ENCODE peak calls at places on chromosomes 3 and 15, in nine cellular contexts. M, X, E, K, O, Y, I, B and W are unnamed samples.

GRCh38 chr3:123993818-123994217 is 1.9 kb upstream of the ROPN1 start:
- DNase-seq in B (no peak), E (no peak), O (no peak), K (no peak), X (no peak), M (no peak), Y (no peak), I (no peak), W (no peak)

GRCh38 chr3:58628823-58629562 is 37.6 kb downstream of the FAM3D start:
- DNase-seq in M (peak), X (peak), E (no peak), K (no peak), I (peak), Y (no peak), O (peak), B (peak), W (peak)

GRCh38 chr15:81256916-81257315 is 60.2 kb downstream of the IL16 start:
- DNase-seq in X (no peak), M (no peak), B (no peak), K (no peak), I (peak), E (no peak), O (no peak), Y (no peak), W (no peak)

GRCh38 chr15:60840703-60841411 is 361.9 kb upstream of the ICE2 start:
- DNase-seq in I (no peak), Y (no peak), X (no peak), K (no peak), B (no peak), M (no peak), O (no peak), E (no peak), W (no peak)

GRCh38 chr3:21670386-21670785 is 80.6 kb downstream of the ZNF385D start:
- DNase-seq in E (no peak), B (no peak), O (no peak), X (no peak), M (no peak), Y (no peak), I (no peak), K (no peak), W (no peak)

GRCh38 chr15:22851513-22851912 is 13.0 kb downstream of the NIPA2 start:
- DNase-seq in M (no peak), K (no peak), B (no peak), Y (no peak), E (no peak), X (no peak), O (no peak), I (no peak), W (no peak)

GRCh38 chr3:141465221-141465620 is 21.6 kb upstream of the RASA2 start:
- DNase-seq in X (no peak), B (no peak), O (no peak), E (no peak), I (no peak), Y (no peak), K (no peak), M (no peak), W (no peak)

GRCh38 chr3:58082047-58082446 is 73.8 kb downstream of the FLNB start:
- DNase-seq in I (peak), M (peak), X (no peak), B (no peak), Y (no peak), E (no peak), K (no peak), O (no peak), W (no peak)

GRCh38 chr15:74315626-74316025 is 51.8 kb downstream of the CYP11A1 start:
- DNase-seq in I (no peak), K (no peak), O (peak), M (no peak), Y (no peak), B (no peak), X (no peak), E (no peak), W (no peak)

GRCh38 chr15:63969652-63970421 is 76.4 kb downstream of the DAPK2 start:
- DNase-seq in B (no peak), X (no peak), E (no peak), K (peak), I (peak), O (peak), M (no peak), Y (no peak), W (peak)

GRCh38 chr15:51735211-51735610 is 2.2 kb downstream of the LYSMD2 start:
- DNase-seq in O (no peak), Y (no peak), E (no peak), B (no peak), K (no peak), I (no peak), X (no peak), M (no peak), W (no peak)
- TF ChIP-seq CTCF in O (no peak), Y (no peak), E (peak), B (no peak), K (no peak), I (no peak), X (no peak), M (no peak), W (no peak)

GRCh38 chr15:58546635-58547627 is 115.1 kb downstream of the LIPC start:
- DNase-seq in I (peak), O (peak), X (peak), E (peak), M (no peak), Y (no peak), K (peak), B (no peak), W (peak)
- TF ChIP-seq POLR2A in I (no peak), O (no peak), X (peak), E (no peak), M (no peak), Y (no peak), K (no peak), B (no peak), W (no peak)

GRCh38 chr3:71361346-71361745 is 222.2 kb downstream of the FOXP1 start:
- DNase-seq in O (no peak), E (no peak), X (no peak), K (no peak), M (no peak), I (no peak), Y (no peak), B (no peak), W (no peak)
- H3K4me3 ChIP-seq in O (no peak), E (no peak), X (no peak), K (no peak), M (no peak), I (no peak), Y (no peak), B (no peak), W (no peak)

DNA sequence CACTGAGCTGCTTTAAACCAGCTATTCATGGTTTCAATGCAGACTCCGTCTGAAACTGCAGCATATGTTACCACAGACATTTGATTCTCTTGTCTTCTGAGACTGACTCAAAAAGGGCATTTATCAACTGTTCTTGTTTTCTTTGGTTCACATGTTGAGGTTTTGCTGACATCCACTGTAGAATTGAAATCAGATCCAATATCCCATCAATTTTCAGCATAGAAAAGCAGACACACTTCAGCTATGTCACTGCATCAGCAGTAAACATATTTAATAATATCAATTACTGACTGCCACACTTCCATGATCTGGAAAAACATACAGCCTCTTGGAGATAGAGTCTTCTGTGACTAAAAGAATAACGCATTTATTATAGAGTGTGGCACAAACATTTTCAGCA is 659.4 kb downstream of the ROBO2 start:
- DNase-seq in O (no peak), E (no peak), M (no peak), K (no peak), B (no peak), Y (no peak), I (no peak), X (no peak), W (no peak)
- TF ChIP-seq CTCF in O (no peak), E (no peak), M (no peak), K (no peak), B (no peak), Y (no peak), I (no peak), X (no peak), W (no peak)

DNA sequence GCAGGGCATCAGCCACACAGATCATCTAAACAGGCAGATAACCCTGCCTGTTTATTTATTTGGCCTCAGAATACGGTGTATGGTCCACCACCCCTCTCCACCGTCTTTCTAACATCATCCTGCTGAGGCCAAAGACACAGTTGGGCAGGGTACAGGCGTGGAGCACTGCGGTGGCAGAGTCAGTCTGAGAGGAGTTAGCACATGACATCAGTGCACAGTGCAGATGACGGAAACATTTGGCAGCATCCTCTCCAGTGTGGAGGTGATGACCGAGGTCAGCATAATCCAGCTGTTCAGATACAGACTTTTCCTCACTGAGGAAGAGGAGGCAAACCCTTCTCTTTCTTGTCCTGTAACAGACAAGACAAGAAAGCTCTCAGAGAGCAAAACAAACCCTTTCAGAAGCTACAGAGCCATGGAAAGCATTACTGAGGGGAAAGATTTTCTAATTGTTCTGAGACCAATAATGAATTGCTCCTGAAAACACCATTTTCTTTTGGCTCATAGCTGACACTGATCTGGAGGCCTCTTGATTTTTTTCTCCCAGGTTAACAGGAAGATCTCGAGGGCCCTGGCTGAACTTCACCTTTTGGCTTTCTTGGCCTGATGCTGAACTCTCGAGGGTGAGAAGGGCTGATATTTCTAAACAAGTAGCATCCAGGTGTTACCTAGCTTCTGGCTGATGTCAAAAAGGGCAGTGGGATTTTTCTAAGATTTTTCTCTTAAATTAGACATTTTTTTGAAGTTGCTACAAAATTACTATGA is 20.1 kb upstream of the NFKBIZ start:
- DNase-seq in K (peak), Y (no peak), M (peak), I (no peak), O (peak), E (no peak), B (no peak), X (peak), W (peak)
- TF ChIP-seq POLR2A in K (no peak), Y (peak), M (peak), I (no peak), O (no peak), E (no peak), B (no peak), X (peak), W (no peak)

GRCh38 chr15:68411276-68411675 is 20.7 kb downstream of the ITGA11 start:
- DNase-seq in B (no peak), M (peak), K (no peak), E (no peak), X (no peak), Y (no peak), I (no peak), O (no peak), W (no peak)

GRCh38 chr15:68408971-68409370 is 23.0 kb downstream of the ITGA11 start:
- DNase-seq in B (no peak), K (no peak), X (no peak), I (no peak), E (no peak), Y (no peak), O (no peak), M (peak), W (no peak)

GRCh38 chr15:68408526-68408925 is 23.4 kb downstream of the ITGA11 start:
- DNase-seq in O (no peak), X (no peak), I (no peak), Y (no peak), E (no peak), M (peak), B (no peak), K (no peak), W (no peak)

GRCh38 chr15:68410466-68411200 is 21.3 kb downstream of the ITGA11 start:
- DNase-seq in I (no peak), Y (no peak), M (peak), O (no peak), K (no peak), B (no peak), E (no peak), X (no peak), W (no peak)

GRCh38 chr15:68409736-68410370 is 22.1 kb downstream of the ITGA11 start:
- DNase-seq in O (no peak), K (no peak), E (no peak), Y (no peak), I (no peak), B (no peak), X (no peak), M (peak), W (no peak)
- H3K4me3 ChIP-seq in O (no peak), K (no peak), E (no peak), Y (no peak), I (no peak), B (no peak), X (no peak), M (no peak), W (no peak)

GRCh38 chr15:68559342-68560310 is 19.2 kb upstream of the CORO2B start:
- DNase-seq in X (peak), B (peak), E (peak), K (peak), O (peak), I (peak), M (peak), Y (no peak), W (peak)
- TF ChIP-seq CTCF in X (peak), B (peak), E (peak), K (peak), O (peak), I (peak), M (peak), Y (peak), W (peak)

GRCh38 chr3:13479332-13479581 is 849 bp upstream of the HDAC11 start:
- DNase-seq in B (peak), E (peak), Y (no peak), X (peak), K (no peak), M (no peak), I (no peak), O (no peak), W (no peak)

GRCh38 chr3:13482106-13482690 is 2.1 kb downstream of the HDAC11 start:
- DNase-seq in M (no peak), K (no peak), E (no peak), X (no peak), O (no peak), Y (no peak), I (no peak), B (no peak), W (no peak)

GRCh38 chr3:13480340-13481318 is 523 bp downstream of the HDAC11 start:
- DNase-seq in K (peak), X (peak), O (peak), I (no peak), B (no peak), Y (no peak), E (peak), M (peak), W (peak)

GRCh38 chr3:13477946-13478345 is 2.2 kb upstream of the HDAC11 start:
- DNase-seq in M (no peak), X (no peak), B (no peak), O (no peak), E (no peak), I (no peak), Y (no peak), K (no peak), W (no peak)

DNA sequence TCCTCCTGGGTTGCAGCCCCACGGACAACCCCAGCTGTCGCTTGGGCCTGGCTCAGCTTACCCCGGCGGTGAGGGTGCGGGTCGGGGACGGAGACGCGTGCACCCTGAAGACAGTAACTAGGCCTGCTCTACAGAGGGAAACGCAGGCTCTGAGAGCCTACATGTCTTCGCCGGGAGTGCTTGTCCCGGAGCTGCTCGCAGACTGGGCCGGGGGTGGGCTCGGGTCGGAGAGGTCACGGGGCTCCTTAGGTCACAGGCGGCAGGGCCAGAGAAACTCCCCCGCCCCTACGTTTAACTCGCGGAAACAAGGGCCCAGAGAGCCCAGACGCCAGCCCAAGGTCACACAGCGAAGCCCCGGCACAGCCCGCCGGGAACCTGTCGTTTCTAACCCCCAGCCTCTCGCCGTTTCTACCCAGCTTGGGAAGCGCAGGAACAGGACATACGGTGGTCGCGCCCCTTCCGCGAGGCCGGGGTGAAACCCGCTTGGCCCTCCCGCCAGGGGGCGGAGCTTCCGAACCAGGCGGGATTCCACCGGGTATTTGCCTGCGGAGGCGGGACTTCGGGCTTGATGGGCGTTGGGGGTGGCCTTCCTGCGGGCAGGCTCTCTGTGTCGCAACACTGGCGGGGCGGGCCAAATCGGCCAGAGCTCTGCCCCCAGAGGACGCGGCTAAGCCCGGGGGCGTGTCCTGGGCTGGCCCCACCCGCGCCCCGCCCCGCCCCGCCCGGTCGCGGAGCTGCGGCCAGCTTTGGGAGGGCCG is at the start of gene HDAC11:
- DNase-seq in B (peak), O (peak), X (peak), Y (peak), I (peak), K (peak), E (peak), M (peak), W (peak)
- TF ChIP-seq POLR2A in B (peak), O (peak), X (peak), Y (peak), I (no peak), K (peak), E (peak), M (peak), W (peak)

GRCh38 chr3:51390186-51390585 is 899 bp upstream of the RBM15B start:
- DNase-seq in O (no peak), B (no peak), X (no peak), K (no peak), Y (no peak), I (no peak), E (no peak), M (no peak), W (no peak)
- H3K4me3 ChIP-seq in O (peak), B (no peak), X (no peak), K (no peak), Y (peak), I (no peak), E (no peak), M (no peak), W (no peak)

DNA sequence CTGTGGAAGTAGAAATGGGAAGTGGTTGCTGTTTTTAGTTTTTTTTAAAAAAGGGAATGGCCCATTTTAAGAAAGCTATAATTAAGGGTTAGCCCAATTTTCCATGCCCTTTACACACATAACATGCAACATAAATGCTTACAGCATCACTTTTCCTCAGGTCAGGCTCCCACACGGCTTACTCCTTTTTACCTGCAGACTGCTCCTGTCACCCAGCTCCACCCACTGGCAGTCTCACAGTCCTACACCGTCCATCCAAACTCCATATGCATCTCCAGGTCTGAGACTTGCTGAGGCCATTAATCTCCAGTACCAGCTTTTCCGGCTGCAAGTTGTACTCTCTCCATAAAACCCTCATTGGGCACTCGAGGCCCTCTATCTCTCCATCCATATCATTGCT is 19.7 kb downstream of the MORC1 start:
- DNase-seq in Y (no peak), B (peak), E (peak), I (no peak), O (no peak), M (no peak), K (peak), X (no peak), W (peak)
- TF ChIP-seq CTCF in Y (no peak), B (no peak), E (no peak), I (no peak), O (no peak), M (no peak), K (no peak), X (no peak), W (peak)